ENCODE peak calls at places on chromosomes 7 and 10, in five cellular contexts. T, C, G, A and B are unnamed samples.

GRCh38 chr7:22435720-22436119 is 64.3 kb downstream of the STEAP1B start:
- DNase-seq in T (no peak), A (no peak), C (no peak), G (no peak), B (no peak)

GRCh38 chr7:27198871-27199801 is 755 bp downstream of the HOXA13 start:
- DNase-seq in T (no peak), G (no peak), A (no peak), C (no peak), B (peak)

GRCh38 chr7:2527505-2528464 is 8.2 kb downstream of the LFNG start:
- DNase-seq in A (peak), T (peak), G (no peak), C (no peak), B (peak)

GRCh38 chr10:59799421-59799820 is 46.2 kb upstream of the MRLN start:
- DNase-seq in G (no peak), T (no peak), A (no peak), C (no peak), B (no peak)

GRCh38 chr7:55152490-55152889 is 133.7 kb downstream of the EGFR start:
- DNase-seq in A (no peak), G (no peak), T (no peak), C (no peak), B (no peak)

GRCh38 chr10:97318772-97319651 is at the start of gene FRAT1:
- DNase-seq in A (peak), T (peak), G (peak), C (peak), B (peak)

GRCh38 chr7:46939089-46939488 is 642.8 kb downstream of the TNS3 start:
- DNase-seq in G (no peak), A (no peak), C (no peak), T (no peak), B (no peak)

GRCh38 chr7:51354434-51354833 is 37.8 kb upstream of the COBL start:
- DNase-seq in G (no peak), T (no peak), C (no peak), A (no peak), B (no peak)

GRCh38 chr7:82839555-82839954 is 323.1 kb downstream of the PCLO start:
- DNase-seq in A (no peak), T (no peak), G (no peak), C (no peak), B (no peak)

GRCh38 chr7:106176414-106177294 is 64.5 kb upstream of the SYPL1 start:
- DNase-seq in C (peak), T (peak), A (peak), G (peak), B (peak)

GRCh38 chr10:693506-693905 is 4.0 kb upstream of the DIP2C start:
- DNase-seq in G (no peak), T (peak), C (no peak), A (no peak), B (peak)

GRCh38 chr10:106705576-106706526 is 458.7 kb downstream of the SORCS1 start:
- DNase-seq in T (peak), A (peak), C (peak), G (peak), B (peak)

GRCh38 chr7:159146084-159146858 is 1.6 kb upstream of the VIPR2 start:
- DNase-seq in A (no peak), G (no peak), T (no peak), C (no peak), B (no peak)

GRCh38 chr7:18724311-18724710 is 228.8 kb downstream of the HDAC9 start:
- DNase-seq in A (no peak), T (peak), G (no peak), C (no peak), B (peak)

GRCh38 chr10:71735709-71736569 is 16.4 kb upstream of the C10orf105 start:
- DNase-seq in A (peak), G (no peak), T (no peak), C (no peak), B (no peak)

GRCh38 chr7:76069238-76069638 is 21.3 kb downstream of the MDH2 start:
- DNase-seq in C (peak), G (peak), T (peak), A (no peak), B (peak)

GRCh38 chr7:84783161-84783803 is 403.6 kb downstream of the SEMA3D start:
- DNase-seq in T (peak), A (no peak), G (no peak), C (no peak), B (peak)

GRCh38 chr10:110502851-110503301 is 5.2 kb downstream of the DUSP5 start:
- DNase-seq in G (peak), T (peak), C (peak), A (no peak), B (peak)

GRCh38 chr7:43362652-43363428 is 220.1 kb upstream of the STK17A start:
- DNase-seq in T (peak), A (no peak), C (no peak), G (peak), B (peak)

GRCh38 chr7:113491305-113491704 is 373.0 kb upstream of the SMIM30 start:
- DNase-seq in T (no peak), G (no peak), C (no peak), A (no peak), B (no peak)

GRCh38 chr10:29877798-29878491 is 181.4 kb downstream of the JCAD start:
- DNase-seq in T (no peak), A (no peak), C (no peak), G (no peak), B (no peak)

GRCh38 chr10:13219685-13220670 is 14.2 kb downstream of the UCMA start:
- DNase-seq in T (peak), A (no peak), C (no peak), G (no peak), B (peak)